ENCODE peak calls at places on chromosomes 13 and 19, in eight cellular contexts. X, P, A, O, Q, W, S and L are unnamed samples.

GRCh38 chr13:33284916-33285315 is 639 bp downstream of the STARD13 start:
- DNase-seq in Q (no peak), O (no peak), A (no peak), X (peak), W (no peak), S (no peak), P (no peak), L (no peak)

GRCh38 chr13:43787998-43788397 is 1.2 kb upstream of the ENOX1 start:
- DNase-seq in S (peak), X (no peak), A (no peak), Q (peak), W (peak), O (no peak), P (no peak), L (peak)

GRCh38 chr13:95784891-95785290 is 108.0 kb downstream of the DNAJC3 start:
- DNase-seq in A (no peak), P (no peak), W (peak), Q (no peak), X (peak), O (no peak), S (no peak), L (peak)

GRCh38 chr13:33017410-33017929 is 1.2 kb downstream of the KL start:
- DNase-seq in O (peak), X (peak), A (no peak), P (no peak), W (peak), Q (peak), S (no peak), L (peak)

GRCh38 chr13:33611016-33611805 is 206.7 kb upstream of the RFC3 start:
- DNase-seq in X (no peak), O (peak), S (peak), P (peak), W (peak), A (peak), Q (peak), L (no peak)

GRCh38 chr13:22703601-22704209 is 477.1 kb upstream of the SGCG start:
- DNase-seq in S (no peak), P (no peak), O (no peak), A (no peak), X (peak), Q (no peak), W (peak), L (no peak)

GRCh38 chr19:3204646-3205275 is 19.0 kb downstream of the NCLN start:
- DNase-seq in W (no peak), S (no peak), P (no peak), A (no peak), X (no peak), Q (no peak), O (no peak), L (no peak)

GRCh38 chr13:82693607-82694006 is 1188.7 kb downstream of the SLITRK1 start:
- DNase-seq in X (no peak), O (no peak), Q (no peak), A (no peak), W (no peak), P (no peak), S (no peak), L (no peak)

GRCh38 chr19:861756-862528 is 2.5 kb downstream of the CFD start:
- DNase-seq in Q (peak), A (peak), W (peak), S (peak), P (no peak), O (peak), X (peak), L (no peak)

GRCh38 chr13:113903912-113904311 is 40.0 kb upstream of the GAS6 start:
- DNase-seq in W (no peak), X (no peak), A (no peak), P (no peak), Q (no peak), S (no peak), O (peak), L (no peak)

GRCh38 chr19:55354698-55355212 is at the start of gene COX6B2:
- DNase-seq in P (no peak), W (no peak), Q (no peak), A (no peak), O (no peak), X (no peak), S (no peak), L (no peak)

GRCh38 chr13:114151565-114152284 is 19.3 kb upstream of the RASA3 start:
- DNase-seq in A (no peak), Q (peak), P (peak), S (no peak), X (peak), O (peak), W (peak), L (peak)

GRCh38 chr19:20612711-20613316 is 47.2 kb upstream of the ZNF737 start:
- DNase-seq in W (no peak), O (no peak), S (peak), Q (no peak), P (no peak), X (peak), A (no peak), L (no peak)
- H3K4me3 ChIP-seq in W (peak), O (peak), S (peak), Q (no peak), P (peak), X (peak), A (no peak), L (no peak)

GRCh38 chr19:13840751-13841338 is 36.1 kb upstream of the NANOS3 start:
- DNase-seq in X (no peak), A (no peak), W (no peak), S (no peak), P (no peak), Q (no peak), O (no peak), L (no peak)
- H3K27ac ChIP-seq in X (peak), A (peak), W (peak), S (peak), P (peak), Q (peak), O (peak), L (peak)

DNA sequence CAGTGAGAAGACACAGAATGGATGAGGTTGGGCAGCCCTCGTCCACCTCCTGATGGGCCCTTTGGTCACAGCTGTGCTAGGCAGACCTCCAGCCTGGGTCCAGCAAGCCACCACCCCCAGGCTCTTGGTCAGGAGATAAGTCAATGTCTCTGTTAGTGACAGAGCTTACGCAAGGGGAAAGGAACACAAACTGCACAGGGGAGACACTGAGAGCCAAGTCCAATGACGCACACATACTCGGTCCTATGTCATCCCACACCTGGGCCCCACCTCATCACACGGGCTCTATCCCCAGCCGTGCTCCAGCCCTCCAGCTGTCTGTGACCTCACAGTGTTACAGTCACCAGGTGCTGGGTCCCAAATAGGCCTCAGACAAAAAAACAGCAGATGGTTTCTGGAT is 19.6 kb downstream of the PEPD start:
- DNase-seq in X (no peak), W (no peak), Q (no peak), A (no peak), O (no peak), P (peak), S (no peak), L (no peak)
- H3K4me3 ChIP-seq in X (no peak), W (no peak), Q (no peak), A (no peak), O (no peak), P (no peak), S (no peak), L (no peak)

GRCh38 chr19:21568816-21569496 is 63.6 kb downstream of the ZNF429 start:
- DNase-seq in W (peak), P (peak), Q (no peak), X (no peak), S (peak), A (peak), O (peak), L (no peak)
- H3K27ac ChIP-seq in W (peak), P (no peak), Q (no peak), X (no peak), S (no peak), A (no peak), O (peak), L (no peak)

GRCh38 chr13:20254076-20254475 is 22.0 kb upstream of the GJB6 start:
- DNase-seq in S (no peak), P (no peak), A (no peak), W (no peak), Q (no peak), O (no peak), X (no peak), L (no peak)

GRCh38 chr13:20258963-20259288 is 26.8 kb upstream of the GJB6 start:
- DNase-seq in X (no peak), S (no peak), P (no peak), Q (no peak), W (no peak), A (no peak), O (no peak), L (no peak)

GRCh38 chr13:20263393-20264044 is 31.4 kb upstream of the GJB6 start:
- DNase-seq in S (no peak), W (no peak), Q (no peak), X (no peak), P (no peak), A (no peak), O (no peak), L (no peak)

GRCh38 chr13:20258208-20258962 is 26.3 kb upstream of the GJB6 start:
- DNase-seq in X (peak), P (no peak), A (no peak), O (no peak), S (no peak), Q (no peak), W (no peak), L (no peak)
- H3K4me3 ChIP-seq in X (peak), P (no peak), A (no peak), O (no peak), S (no peak), Q (peak), W (no peak), L (no peak)

GRCh38 chr19:45494261-45494916 is 2.5 kb downstream of the RTN2 start:
- DNase-seq in W (no peak), S (no peak), P (no peak), O (no peak), X (no peak), A (no peak), Q (no peak), L (no peak)

GRCh38 chr19:45489216-45489855 is 7.5 kb downstream of the RTN2 start:
- DNase-seq in P (no peak), A (no peak), X (no peak), S (no peak), Q (no peak), W (no peak), O (no peak), L (no peak)

GRCh38 chr19:45492137-45492626 is 4.7 kb downstream of the RTN2 start:
- DNase-seq in X (no peak), A (no peak), P (no peak), W (no peak), Q (no peak), S (no peak), O (no peak), L (no peak)

GRCh38 chr19:45495178-45495577 is 1.7 kb downstream of the RTN2 start:
- DNase-seq in A (no peak), S (no peak), O (no peak), P (no peak), Q (no peak), X (no peak), W (no peak), L (no peak)

GRCh38 chr19:45492627-45493470 is 4.0 kb downstream of the RTN2 start:
- DNase-seq in A (peak), S (no peak), W (peak), P (no peak), O (peak), X (no peak), Q (peak), L (peak)
- H3K27ac ChIP-seq in A (peak), S (no peak), W (peak), P (no peak), O (peak), X (no peak), Q (peak), L (peak)

GRCh38 chr13:112465251-112466131 is 89.3 kb downstream of the SPACA7 start:
- DNase-seq in P (peak), S (no peak), Q (no peak), X (no peak), O (no peak), A (peak), W (no peak), L (no peak)

GRCh38 chr13:112466132-112467025 is 90.2 kb downstream of the SPACA7 start:
- DNase-seq in W (no peak), A (peak), X (no peak), P (no peak), S (no peak), O (no peak), Q (no peak), L (no peak)

GRCh38 chr13:112467236-112467635 is 91.1 kb downstream of the SPACA7 start:
- DNase-seq in W (no peak), X (no peak), O (no peak), Q (no peak), A (peak), P (no peak), S (no peak), L (no peak)

GRCh38 chr13:112469071-112469745 is 93.1 kb downstream of the SPACA7 start:
- DNase-seq in S (no peak), O (no peak), P (no peak), W (no peak), X (no peak), A (peak), Q (no peak), L (no peak)

DNA sequence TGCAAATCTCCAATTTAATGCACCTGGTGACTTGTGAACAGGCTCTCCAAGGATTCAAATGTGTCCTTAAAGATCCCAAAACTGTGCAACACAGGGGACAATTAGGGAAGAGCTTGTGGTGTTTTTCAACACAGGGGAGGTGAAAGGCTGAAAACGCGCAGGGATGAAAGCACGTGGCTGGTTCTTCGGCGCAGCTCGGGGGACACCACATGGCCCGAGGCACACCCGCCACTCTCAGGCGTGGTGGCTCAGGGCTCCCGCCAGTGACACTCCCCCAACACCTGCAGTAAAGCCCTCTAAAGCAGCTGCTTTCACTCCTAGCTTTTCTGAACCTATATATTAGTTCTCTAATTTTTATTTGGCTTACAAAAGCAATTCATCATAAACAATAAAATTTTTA is 91.9 kb downstream of the SPACA7 start:
- DNase-seq in W (no peak), P (no peak), X (no peak), A (no peak), S (no peak), O (no peak), Q (no peak), L (no peak)
- H3K4me3 ChIP-seq in W (no peak), P (no peak), X (no peak), A (no peak), S (no peak), O (no peak), Q (no peak), L (no peak)

GRCh38 chr19:15374796-15375440 is 4.7 kb downstream of the AKAP8 start:
- DNase-seq in W (no peak), O (no peak), P (peak), A (peak), Q (no peak), S (no peak), X (no peak), L (no peak)
- H3K27ac ChIP-seq in W (peak), O (peak), P (no peak), A (peak), Q (no peak), S (no peak), X (no peak), L (no peak)

GRCh38 chr19:54136086-54136863 is 1.3 kb upstream of the CNOT3 start:
- DNase-seq in Q (no peak), P (no peak), X (no peak), O (no peak), S (no peak), W (peak), A (no peak), L (no peak)
- H3K4me3 ChIP-seq in Q (peak), P (peak), X (peak), O (peak), S (peak), W (peak), A (peak), L (peak)